ENCODE peak calls at places on chromosomes 1 and 21, in four cellular contexts. E is A549, T is heart left ventricle, A is HCT116. B is an unnamed sample. For H3K4me1, the result is how much of the 10 kb centered on the place peaks cover.

GRCh38 chr21:33123396-33124120 is 53.6 kb downstream of the OLIG1 start:
- DNase-seq in E (no peak), T (no peak), A (no peak), B (no peak)

GRCh38 chr1:99662581-99663208 is 16.8 kb downstream of the PALMD start:
- DNase-seq in E (no peak), T (peak), A (no peak), B (peak)

GRCh38 chr1:33943978-33944377 is 80.1 kb downstream of the HMGB4 start:
- DNase-seq in E (no peak), T (no peak), A (no peak), B (peak)

GRCh38 chr1:175742790-175743459 is 470 bp downstream of the TNR start:
- DNase-seq in E (no peak), T (no peak), A (no peak), B (peak)

GRCh38 chr21:25350056-25350455 is 257.2 kb downstream of the MRPL39 start:
- DNase-seq in E (no peak), T (no peak), A (no peak), B (peak)

GRCh38 chr1:43376723-43377235 is 9.0 kb upstream of the ELOVL1 start:
- DNase-seq in E (no peak), T (no peak), A (no peak), B (no peak)

GRCh38 chr1:4308826-4309225 is 345.6 kb upstream of the AJAP1 start:
- DNase-seq in E (no peak), T (no peak), A (no peak), B (no peak)

GRCh38 chr1:220239213-220239612 is 33.0 kb downstream of the RAB3GAP2 start:
- DNase-seq in E (no peak), T (no peak), A (no peak), B (no peak)

GRCh38 chr21:46545363-46545762 is 59.5 kb downstream of the S100B start:
- DNase-seq in E (no peak), T (no peak), A (no peak), B (no peak)

GRCh38 chr1:33374336-33375105 is 53.6 kb upstream of the A3GALT2 start:
- DNase-seq in E (no peak), T (no peak), A (no peak), B (no peak)

GRCh38 chr1:205382561-205382960 is 25.8 kb upstream of the KLHDC8A start:
- DNase-seq in E (no peak), T (no peak), A (no peak), B (no peak)

GRCh38 chr1:9589144-9589718 is 520 bp downstream of the TMEM201 start:
- DNase-seq in E (no peak), T (no peak), A (no peak), B (peak)

GRCh38 chr1:112054504-112054903 is 65.0 kb upstream of the KCND3 start:
- DNase-seq in E (no peak), T (no peak), A (no peak), B (no peak)

GRCh38 chr1:168135982-168136708 is 585 bp downstream of the GPR161 start:
- DNase-seq in E (no peak), T (peak), A (no peak), B (peak)

GRCh38 chr1:225408249-225408648 is 19.6 kb downstream of the LBR start:
- DNase-seq in E (no peak), T (no peak), A (no peak), B (no peak)

GRCh38 chr1:44806025-44806703 is 987 bp downstream of the DYNLT4 start:
- DNase-seq in E (no peak), T (peak), A (no peak), B (no peak)

GRCh38 chr1:209587778-209588177 is 4.3 kb downstream of the CAMK1G start:
- DNase-seq in E (no peak), T (no peak), A (no peak), B (no peak)

GRCh38 chr1:116414364-116414763 is 41.3 kb downstream of the ATP1A1 start:
- DNase-seq in E (no peak), T (no peak), A (no peak), B (no peak)

GRCh38 chr21:30577766-30578165 is 12.4 kb downstream of the KRTAP22-2 start:
- DNase-seq in E (no peak), T (no peak), A (no peak), B (no peak)

GRCh38 chr1:35585281-35585680 is 12.2 kb downstream of the TFAP2E start:
- DNase-seq in E (no peak), T (no peak), A (no peak), B (no peak)

GRCh38 chr1:219119839-219120238 is 53.8 kb upstream of the LYPLAL1 start:
- DNase-seq in E (no peak), T (no peak), A (no peak), B (no peak)

GRCh38 chr1:66521736-66522365 is 12.1 kb upstream of the SGIP1 start:
- DNase-seq in E (peak), T (no peak), A (peak), B (no peak)

GRCh38 chr1:245396615-245397014 is 241.8 kb downstream of the KIF26B start:
- DNase-seq in E (no peak), T (no peak), A (no peak), B (no peak)

GRCh38 chr21:45128613-45129226 is 54.3 kb downstream of the ADARB1 start:
- DNase-seq in E (peak), T (peak), A (peak), B (peak)

GRCh38 chr1:18951818-18952391 is 4.6 kb downstream of the IFFO2 start:
- DNase-seq in E (no peak), T (no peak), A (no peak), B (no peak)

GRCh38 chr1:20727746-20728316 is 4.7 kb downstream of the SH2D5 start:
- DNase-seq in E (no peak), T (no peak), A (no peak), B (no peak)

GRCh38 chr1:17923684-17924083 is 168.6 kb downstream of the ACTL8 start:
- DNase-seq in E (no peak), T (no peak), A (no peak), B (no peak)

GRCh38 chr1:53628286-53628955 is 110.5 kb downstream of the GLIS1 start:
- DNase-seq in E (no peak), T (peak), A (no peak), B (no peak)

GRCh38 chr21:38289697-38290096 is 32.9 kb downstream of the KCNJ15 start:
- DNase-seq in E (no peak), T (peak), A (no peak), B (no peak)

DNA sequence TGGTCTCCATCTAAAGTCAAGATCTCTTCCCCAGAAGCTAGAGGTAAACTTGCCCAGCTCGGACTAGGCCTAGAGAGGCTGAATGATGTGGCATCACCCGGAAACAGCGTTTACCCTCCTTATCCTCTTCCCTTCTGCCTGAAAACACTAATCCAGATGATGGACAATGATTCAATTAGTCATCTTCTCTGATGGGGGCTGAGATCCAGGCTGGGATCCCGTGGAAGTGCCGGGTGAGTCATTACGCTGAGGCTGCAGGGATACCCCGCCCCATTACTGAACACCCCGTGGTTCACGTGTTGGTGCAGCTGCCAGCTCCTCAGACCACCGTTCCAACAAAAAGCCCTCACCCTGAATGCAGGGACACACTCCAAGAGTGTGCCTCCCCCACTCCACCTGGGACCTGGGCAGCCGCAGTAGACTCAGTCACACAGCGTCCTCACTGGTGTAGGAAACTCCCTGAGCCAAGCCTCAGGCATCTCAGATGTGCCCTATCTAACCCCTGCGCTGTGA is 2.0 kb downstream of the S100A6 start:
- DNase-seq in E (peak), T (peak), A (peak), B (no peak)
- TF ChIP-seq POLR2A in E (peak), T (no peak), A (peak), B (no peak)

DNA sequence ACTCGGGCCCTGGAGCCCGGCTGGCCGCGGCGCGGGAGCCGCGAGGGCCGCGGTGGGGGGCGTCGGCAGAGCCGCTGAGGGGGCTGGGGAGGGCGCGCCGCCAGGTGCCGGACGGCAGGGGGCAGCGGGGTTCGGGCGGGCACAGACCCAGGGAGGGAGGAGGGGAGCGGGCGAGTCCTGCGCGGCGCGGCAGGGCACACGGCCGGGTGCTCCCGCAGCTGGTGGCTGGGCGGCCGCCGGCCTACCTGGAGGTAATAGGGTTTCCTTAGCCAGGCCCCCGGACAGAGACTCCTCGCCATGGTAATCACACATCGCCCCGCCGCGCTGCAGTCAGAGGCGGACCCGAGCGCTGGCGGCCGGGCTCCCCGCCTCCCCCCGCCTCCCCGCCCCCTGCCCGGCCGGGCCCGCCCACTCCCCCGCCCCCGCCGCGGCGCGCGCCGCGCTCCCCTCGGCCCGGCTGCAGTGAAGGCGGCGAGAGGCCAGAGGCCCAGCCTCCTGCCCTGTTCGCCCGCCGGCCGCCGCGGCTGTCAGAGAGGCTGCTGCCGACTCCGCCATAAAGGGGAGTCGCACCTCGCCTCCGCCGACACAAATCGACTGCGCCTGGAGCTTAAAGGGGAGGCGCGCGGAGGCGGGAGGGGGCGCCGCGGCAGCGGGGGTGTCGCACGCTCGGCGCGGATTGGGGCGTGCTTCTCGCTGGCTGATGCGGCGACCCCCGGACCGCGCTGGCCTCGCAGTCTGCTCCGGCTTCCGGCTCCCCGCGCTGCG is at the start of gene DIPK1A:
- DNase-seq in E (peak), T (peak), A (peak), B (peak)
- H3K4me1 ChIP-seq in E (under half), T (under half), A (under half), B (under half)

DNA sequence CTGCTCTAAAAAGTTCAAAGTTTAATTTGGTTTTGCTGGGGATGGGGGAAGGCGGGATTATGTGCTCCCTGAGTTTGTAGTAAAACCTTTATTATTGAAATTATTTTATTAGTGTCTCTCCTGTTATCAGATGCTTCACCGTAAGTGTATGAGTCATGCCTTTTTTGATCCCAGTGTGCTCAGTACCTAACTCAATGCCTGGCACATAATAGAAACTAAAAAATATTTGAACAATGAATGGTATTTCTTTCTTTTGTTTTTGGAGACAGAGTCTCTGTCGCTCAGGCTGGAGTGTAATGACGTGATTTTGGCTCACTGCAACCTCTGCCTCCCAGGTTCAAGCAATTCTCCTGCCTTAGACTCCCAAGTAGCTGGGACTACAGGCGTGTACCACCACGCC is 6.4 kb downstream of the SNRPE start:
- DNase-seq in E (no peak), T (no peak), A (no peak), B (no peak)
- TF ChIP-seq POLR2A in E (no peak), T (no peak), A (no peak), B (no peak)

DNA sequence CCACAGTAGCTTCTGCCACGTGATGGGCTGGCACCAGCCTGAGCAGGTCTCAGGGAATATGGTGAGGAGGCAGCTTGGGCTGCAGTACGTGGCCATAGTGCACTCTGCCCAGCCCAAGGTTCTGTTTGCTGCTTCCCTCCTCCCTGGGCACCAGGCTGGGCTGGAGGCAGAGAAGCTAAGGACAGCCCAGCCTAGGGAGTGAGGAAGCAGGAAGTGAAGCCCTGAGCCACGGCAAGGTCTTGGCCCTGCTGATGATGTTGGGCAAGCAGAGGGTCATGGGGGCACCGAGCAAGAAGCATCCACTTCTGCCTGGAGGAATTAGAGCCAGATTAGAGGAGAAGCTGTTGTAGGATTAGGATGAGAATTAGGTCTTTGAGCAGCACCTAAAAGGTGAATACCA is 326.7 kb upstream of the VAMP3 start:
- DNase-seq in E (no peak), T (no peak), A (no peak), B (no peak)
- H3K4me1 ChIP-seq in E (under half), T (under half), A (under half), B (under half)